ENCODE peak calls at places on chromosomes 12 and 14, in four cellular contexts. D is T-cell; G is tibial nerve; J is stimulated activated CD8-positive, alpha-beta memory T cell treated with anti-CD3 and anti-CD28 coated beads, Interleukin-4, amount 100 ng/mL, for 1 hour. N is an unnamed sample.
A peak's percentile ranks its signal among the peaks of the same experiment; 100 is the strongest.

GRCh38 chr14:67335781-67336180 is 23.8 kb downstream of the ATP6V1D start:
- DNase-seq in D (no peak), G (no peak), J (no peak), N (no peak)

GRCh38 chr12:106275458-106275857 is 27.1 kb upstream of the TCP11L2 start:
- DNase-seq in D (no peak), G (no peak), J (no peak), N (no peak)

GRCh38 chr12:55472297-55472696 is 2.4 kb upstream of the OR6C70 start:
- DNase-seq in D (no peak), G (no peak), J (no peak), N (no peak)

GRCh38 chr14:100767788-100768536 is 41.3 kb downstream of the DLK1 start:
- DNase-seq in D (no peak), G (no peak), J (no peak), N (no peak)

GRCh38 chr12:225012-225411 is 11.1 kb upstream of the SLC6A12 start:
- DNase-seq in D (no peak), G (no peak), J (no peak), N (no peak)

GRCh38 chr14:73784065-73784987 is 67.3 kb upstream of the PTGR2 start:
- DNase-seq in D (no peak), G (no peak), J (no peak), N (no peak)

GRCh38 chr14:64541971-64542838 is 1.7 kb downstream of the HSPA2 start:
- DNase-seq in D (no peak), G (no peak), J (no peak), N (no peak)

GRCh38 chr12:4621511-4621910 is 27.3 kb downstream of the AKAP3 start:
- DNase-seq in D (no peak), G (no peak), J (no peak), N (no peak)

GRCh38 chr12:107441906-107442305 is 243.7 kb upstream of the PWP1 start:
- DNase-seq in D (peak; percentile 6), G (no peak), J (no peak), N (no peak)

GRCh38 chr14:69543341-69544249 is 31.1 kb downstream of the CCDC177 start:
- DNase-seq in D (no peak), G (peak; percentile 45), J (no peak), N (peak; percentile 78)

GRCh38 chr14:86639146-86639545 is 1109.2 kb downstream of the FLRT2 start:
- DNase-seq in D (no peak), G (no peak), J (no peak), N (no peak)

GRCh38 chr14:58100735-58101368 is 51.2 kb downstream of the ARMH4 start:
- DNase-seq in D (no peak), G (no peak), J (no peak), N (peak; percentile 26)

GRCh38 chr12:72986963-72987362 is 714.8 kb downstream of the TRHDE start:
- DNase-seq in D (no peak), G (no peak), J (no peak), N (no peak)

GRCh38 chr12:116027551-116027821 is 250.0 kb downstream of the MED13L start:
- DNase-seq in D (no peak), G (no peak), J (no peak), N (no peak)

GRCh38 chr12:46227616-46228015 is 41.2 kb downstream of the SLC38A1 start:
- DNase-seq in D (no peak), G (no peak), J (no peak), N (no peak)

GRCh38 chr12:89333564-89334252 is 18.6 kb downstream of the DUSP6 start:
- DNase-seq in D (no peak), G (no peak), J (no peak), N (no peak)

GRCh38 chr14:105012171-105012985 is 8.5 kb downstream of the CDCA4 start:
- DNase-seq in D (no peak), G (no peak), J (no peak), N (no peak)

GRCh38 chr12:116818341-116818856 is 62.8 kb downstream of the HRK start:
- DNase-seq in D (peak; percentile 4), G (peak; percentile 23), J (no peak), N (no peak)

GRCh38 chr14:64569108-64570045 is 19.6 kb downstream of the PPP1R36 start:
- DNase-seq in D (no peak), G (peak; percentile 55), J (no peak), N (peak; percentile 36)

N was measured in skeletal muscle cell.